ENCODE peak calls at places on chromosomes 5 and 9, in seven cellular contexts. S, E, L, B, F, W and R are unnamed samples.

GRCh38 chr5:169421677-169422076 is 120.7 kb upstream of the SLIT3 start:
- DNase-seq in S (no peak), E (no peak), L (no peak), B (no peak), F (no peak), W (no peak), R (no peak)

GRCh38 chr5:147098233-147098790 is 136.5 kb upstream of the STK32A start:
- DNase-seq in S (peak; percentile 53), E (peak; percentile 33), L (no peak), B (no peak), F (no peak), W (no peak), R (no peak)

GRCh38 chr9:76886318-76886717 is 19.6 kb downstream of the PRUNE2 start:
- DNase-seq in S (no peak), E (no peak), L (no peak), B (no peak), F (no peak), W (no peak), R (no peak)

GRCh38 chr5:147752666-147753290 is 29.8 kb downstream of the JAKMIP2 start:
- DNase-seq in S (no peak), E (no peak), L (no peak), B (no peak), F (no peak), W (no peak), R (no peak)

GRCh38 chr5:75113354-75113753 is 61.0 kb upstream of the GCNT4 start:
- DNase-seq in S (no peak), E (no peak), L (no peak), B (no peak), F (no peak), W (no peak), R (no peak)

GRCh38 chr5:93924628-93925027 is 183.2 kb upstream of the POU5F2 start:
- DNase-seq in S (no peak), E (no peak), L (no peak), B (no peak), F (no peak), W (no peak), R (no peak)

GRCh38 chr9:89993678-89994630 is 389.1 kb downstream of the GADD45G start:
- DNase-seq in S (no peak), E (peak; percentile 85), L (no peak), B (no peak), F (no peak), W (no peak), R (no peak)

GRCh38 chr5:13985736-13986418 is 41.4 kb upstream of the DNAH5 start:
- DNase-seq in S (no peak), E (peak; percentile 42), L (no peak), B (no peak), F (no peak), W (no peak), R (no peak)

GRCh38 chr9:124840300-124840833 is 12.9 kb upstream of the WDR38 start:
- DNase-seq in S (peak; percentile 42), E (peak; percentile 45), L (no peak), B (no peak), F (peak; percentile 26), W (no peak), R (no peak)

GRCh38 chr9:121840838-121841760 is 189.7 kb downstream of the DAB2IP start:
- DNase-seq in S (no peak), E (no peak), L (no peak), B (no peak), F (no peak), W (no peak), R (no peak)

GRCh38 chr5:108749130-108749861 is 1.6 kb downstream of the FER start:
- DNase-seq in S (peak; percentile 85), E (no peak), L (no peak), B (peak; percentile 28), F (peak; percentile 65), W (no peak), R (peak; percentile 32)

GRCh38 chr5:71925608-71926091 is 181.6 kb upstream of the MAP1B start:
- DNase-seq in S (no peak), E (no peak), L (no peak), B (no peak), F (no peak), W (no peak), R (no peak)

GRCh38 chr9:20200900-20201495 is 412.2 kb upstream of the SLC24A2 start:
- DNase-seq in S (peak; percentile 10), E (no peak), L (no peak), B (no peak), F (no peak), W (no peak), R (no peak)

GRCh38 chr9:111945216-111945615 is 48.6 kb downstream of the UGCG start:
- DNase-seq in S (no peak), E (no peak), L (peak; percentile 65), B (no peak), F (no peak), W (no peak), R (peak; percentile 43)

GRCh38 chr5:43156388-43156787 is 35.6 kb upstream of the NIM1K start:
- DNase-seq in S (no peak), E (no peak), L (no peak), B (no peak), F (no peak), W (no peak), R (no peak)

GRCh38 chr9:14096182-14096922 is 217.6 kb downstream of the NFIB start:
- DNase-seq in S (peak; percentile 50), E (no peak), L (no peak), B (no peak), F (no peak), W (no peak), R (no peak)

GRCh38 chr9:85172001-85172978 is 502.8 kb downstream of the NTRK2 start:
- DNase-seq in S (no peak), E (no peak), L (no peak), B (no peak), F (no peak), W (no peak), R (no peak)

GRCh38 chr5:119382167-119382566 is 26.3 kb downstream of the TNFAIP8 start:
- DNase-seq in S (no peak), E (no peak), L (no peak), B (no peak), F (no peak), W (no peak), R (no peak)

GRCh38 chr5:40397976-40398375 is 281.7 kb upstream of the PTGER4 start:
- DNase-seq in S (no peak), E (no peak), L (no peak), B (no peak), F (no peak), W (no peak), R (no peak)

GRCh38 chr5:40399349-40399748 is 280.4 kb upstream of the PTGER4 start:
- DNase-seq in S (no peak), E (no peak), L (no peak), B (no peak), F (no peak), W (no peak), R (no peak)

GRCh38 chr5:40401965-40402364 is 277.8 kb upstream of the PTGER4 start:
- DNase-seq in S (no peak), E (no peak), L (no peak), B (no peak), F (no peak), W (no peak), R (no peak)

GRCh38 chr5:40401281-40401680 is 278.4 kb upstream of the PTGER4 start:
- DNase-seq in S (no peak), E (no peak), L (no peak), B (no peak), F (no peak), W (no peak), R (no peak)

DNA sequence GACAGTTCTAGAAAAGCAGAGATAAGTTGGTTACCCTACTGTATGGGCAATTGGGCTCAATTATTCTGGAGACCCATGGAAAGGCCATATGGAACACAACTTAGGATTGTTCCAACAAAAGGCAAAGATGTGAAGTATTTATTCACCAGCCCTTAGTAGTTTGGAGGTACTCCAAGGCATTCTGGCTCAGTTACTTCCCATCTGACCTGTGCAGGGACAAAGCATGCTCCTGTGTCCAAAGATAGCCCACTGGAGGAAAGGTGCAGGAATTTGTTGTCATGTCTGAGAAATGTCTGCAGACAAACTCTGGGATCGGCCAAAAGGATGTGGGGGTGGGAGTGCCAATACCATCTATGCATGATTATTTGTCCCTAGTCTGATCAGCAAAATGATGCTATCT is 279.5 kb upstream of the PTGER4 start:
- DNase-seq in S (no peak), E (no peak), L (no peak), B (no peak), F (no peak), W (no peak), R (no peak)
- TF ChIP-seq TAF1 in S (no peak), E (no peak), L (no peak), B (no peak), F (no peak), W (no peak), R (no peak)

GRCh38 chr5:7372399-7372798 is 23.5 kb upstream of the ADCY2 start:
- DNase-seq in S (no peak), E (no peak), L (no peak), B (no peak), F (no peak), W (no peak), R (no peak)
- TF ChIP-seq TAF1 in S (no peak), E (no peak), L (no peak), B (no peak), F (no peak), W (no peak), R (no peak)

GRCh38 chr5:174736351-174736721 is 12.0 kb downstream of the MSX2 start:
- DNase-seq in S (no peak), E (no peak), L (no peak), B (no peak), F (no peak), W (no peak), R (no peak)

GRCh38 chr5:174734571-174735497 is 10.5 kb downstream of the MSX2 start:
- DNase-seq in S (peak; percentile 64), E (no peak), L (no peak), B (no peak), F (no peak), W (no peak), R (no peak)

GRCh38 chr5:174736777-174737176 is 12.4 kb downstream of the MSX2 start:
- DNase-seq in S (no peak), E (no peak), L (no peak), B (no peak), F (no peak), W (no peak), R (no peak)

GRCh38 chr5:174737335-174737734 is 13.0 kb downstream of the MSX2 start:
- DNase-seq in S (no peak), E (no peak), L (no peak), B (no peak), F (no peak), W (no peak), R (no peak)

GRCh38 chr5:174735498-174736350 is 11.3 kb downstream of the MSX2 start:
- DNase-seq in S (peak; percentile 89), E (peak; percentile 5), L (no peak), B (no peak), F (peak; percentile 40), W (no peak), R (no peak)
- TF ChIP-seq TAF1 in S (no peak), E (no peak), L (no peak), B (no peak), F (no peak), W (no peak), R (no peak)

GRCh38 chr9:5951686-5952211 is 61.1 kb downstream of the MLANA start:
- DNase-seq in S (no peak), E (no peak), L (no peak), B (no peak), F (no peak), W (no peak), R (no peak)

GRCh38 chr9:5949103-5949699 is 58.5 kb downstream of the MLANA start:
- DNase-seq in S (no peak), E (no peak), L (peak; percentile 15), B (no peak), F (no peak), W (no peak), R (no peak)

GRCh38 chr9:5945112-5945511 is 54.4 kb downstream of the MLANA start:
- DNase-seq in S (no peak), E (no peak), L (no peak), B (no peak), F (no peak), W (no peak), R (no peak)

GRCh38 chr9:5947912-5948311 is 57.2 kb downstream of the MLANA start:
- DNase-seq in S (no peak), E (no peak), L (peak; percentile 13), B (no peak), F (peak; percentile 14), W (no peak), R (no peak)
- TF ChIP-seq TAF1 in S (no peak), E (no peak), L (no peak), B (no peak), F (no peak), W (no peak), R (no peak)